ENCODE peak calls at places on chromosomes 5 and 9, in seven cellular contexts. W is GM23338, N is tibial nerve, G is pancreas, C is body of pancreas, T is tibial artery, M is right cardiac atrium. V is an unnamed sample. For H3K4me1, the result is how much of the 10 kb centered on the place peaks cover.

GRCh38 chr9:88390371-88390990 is 2.2 kb downstream of the SPIN1 start:
- DNase-seq in C (no peak), G (no peak), M (no peak), T (no peak), W (no peak), N (no peak), V (no peak)

GRCh38 chr5:67910599-67910998 is 305.0 kb upstream of the PIK3R1 start:
- DNase-seq in T (no peak), M (no peak), N (no peak), W (no peak), G (no peak), C (no peak), V (no peak)

GRCh38 chr9:108271646-108272349 is 584.0 kb downstream of the ACTL7B start:
- DNase-seq in T (no peak), M (no peak), C (peak), G (peak), W (peak), N (no peak), V (no peak)

GRCh38 chr9:121857941-121858340 is 206.5 kb downstream of the DAB2IP start:
- DNase-seq in W (no peak), G (no peak), C (no peak), T (no peak), N (no peak), M (no peak), V (no peak)

GRCh38 chr9:16103613-16104012 is 550.8 kb downstream of the CCDC171 start:
- DNase-seq in M (peak), W (no peak), N (peak), G (peak), T (peak), C (peak), V (no peak)

GRCh38 chr9:116437411-116438370 is 249.4 kb upstream of the TRIM32 start:
- DNase-seq in M (no peak), W (no peak), C (no peak), T (no peak), G (no peak), N (no peak), V (no peak)

GRCh38 chr5:37015795-37016666 is 139.5 kb downstream of the NIPBL start:
- DNase-seq in N (no peak), M (no peak), W (no peak), G (no peak), C (no peak), T (no peak), V (no peak)

GRCh38 chr9:90001756-90002155 is 396.9 kb downstream of the GADD45G start:
- DNase-seq in M (no peak), G (no peak), N (no peak), C (no peak), T (no peak), W (no peak), V (no peak)

GRCh38 chr9:89811896-89812450 is 207.2 kb downstream of the GADD45G start:
- DNase-seq in W (no peak), M (no peak), G (no peak), N (no peak), C (no peak), T (peak), V (no peak)

GRCh38 chr9:110650261-110650660 is 18.3 kb upstream of the MUSK start:
- DNase-seq in M (no peak), W (no peak), G (no peak), T (no peak), C (no peak), N (no peak), V (no peak)

GRCh38 chr9:69582544-69583297 is 89.5 kb downstream of the APBA1 start:
- DNase-seq in G (no peak), M (peak), W (peak), T (no peak), N (no peak), C (no peak), V (no peak)

GRCh38 chr9:79057576-79057975 is 514.2 kb upstream of the TLE4 start:
- DNase-seq in W (no peak), N (no peak), G (no peak), M (no peak), C (no peak), T (no peak), V (no peak)

GRCh38 chr9:134103391-134103998 is 32.4 kb upstream of the WDR5 start:
- DNase-seq in N (no peak), G (no peak), C (no peak), T (no peak), W (no peak), M (no peak), V (no peak)

GRCh38 chr9:133939845-133940244 is 52.3 kb downstream of the VAV2 start:
- DNase-seq in G (no peak), W (no peak), T (no peak), N (no peak), M (peak), C (peak), V (no peak)

GRCh38 chr5:132263548-132264261 is 6.2 kb downstream of the PDLIM4 start:
- DNase-seq in C (no peak), T (peak), N (peak), G (no peak), M (peak), W (no peak), V (no peak)

GRCh38 chr9:109278848-109279247 is 42.0 kb downstream of the EPB41L4B start:
- DNase-seq in N (no peak), T (no peak), M (no peak), G (peak), C (peak), W (no peak), V (no peak)

GRCh38 chr5:72015103-72015548 is 92.1 kb upstream of the MAP1B start:
- DNase-seq in N (no peak), G (peak), M (peak), C (peak), W (no peak), T (no peak), V (no peak)

GRCh38 chr9:22030101-22030598 is 21.0 kb upstream of the CDKN2B start:
- DNase-seq in G (no peak), W (no peak), M (no peak), T (no peak), C (no peak), N (no peak), V (no peak)

GRCh38 chr5:13957032-13957645 is 12.7 kb upstream of the DNAH5 start:
- DNase-seq in T (no peak), W (peak), G (peak), N (no peak), M (no peak), C (no peak), V (no peak)

GRCh38 chr9:115943591-115944165 is 209.9 kb upstream of the PAPPA start:
- DNase-seq in G (no peak), N (no peak), M (no peak), T (no peak), W (no peak), C (no peak), V (no peak)

GRCh38 chr5:109865636-109866035 is 175.9 kb downstream of the MAN2A1 start:
- DNase-seq in C (peak), W (no peak), M (no peak), T (no peak), G (peak), N (no peak), V (no peak)

GRCh38 chr5:55817030-55817429 is 34.1 kb upstream of the IL31RA start:
- DNase-seq in G (no peak), C (no peak), T (no peak), W (no peak), N (no peak), M (no peak), V (no peak)

GRCh38 chr9:4114569-4115505 is 185.0 kb downstream of the GLIS3 start:
- DNase-seq in M (peak), G (no peak), N (no peak), C (no peak), W (no peak), T (no peak), V (no peak)

GRCh38 chr9:99778308-99778707 is 43.4 kb upstream of the NR4A3 start:
- DNase-seq in N (no peak), M (no peak), G (no peak), T (no peak), C (no peak), W (no peak), V (no peak)

GRCh38 chr9:71145179-71145578 is 23.8 kb upstream of the TRPM3 start:
- DNase-seq in W (no peak), T (no peak), C (peak), N (no peak), M (no peak), G (no peak), V (no peak)

GRCh38 chr9:32776201-32776600 is 7.1 kb upstream of the TMEM215 start:
- DNase-seq in M (no peak), G (no peak), C (no peak), W (no peak), N (no peak), T (no peak), V (no peak)

GRCh38 chr5:15248731-15249130 is 251.2 kb upstream of the FBXL7 start:
- DNase-seq in G (no peak), T (no peak), M (no peak), W (no peak), N (no peak), C (no peak), V (no peak)

GRCh38 chr9:89408628-89409101 is 89.2 kb downstream of the SEMA4D start:
- DNase-seq in N (no peak), C (no peak), W (no peak), G (no peak), M (no peak), T (no peak), V (no peak)

GRCh38 chr9:116646661-116647514 is 40.2 kb upstream of the TRIM32 start:
- DNase-seq in C (no peak), N (no peak), G (no peak), W (peak), M (no peak), T (no peak), V (no peak)

GRCh38 chr5:148897842-148898241 is 71.4 kb downstream of the ADRB2 start:
- DNase-seq in M (no peak), N (no peak), W (no peak), T (no peak), G (no peak), C (no peak), V (no peak)

GRCh38 chr5:76145945-76146344 is 62.8 kb downstream of the SV2C start:
- DNase-seq in M (no peak), G (no peak), T (no peak), C (no peak), W (peak), N (no peak), V (no peak)

GRCh38 chr9:80968611-80969010 is 720.7 kb downstream of the TLE1 start:
- DNase-seq in G (no peak), T (no peak), N (no peak), W (no peak), M (no peak), C (no peak), V (no peak)

GRCh38 chr5:111122398-111122797 is 30.2 kb downstream of the WDR36 start:
- DNase-seq in N (no peak), T (no peak), W (no peak), C (no peak), M (no peak), G (no peak), V (no peak)

GRCh38 chr5:96337048-96337781 is 95.8 kb downstream of the PCSK1 start:
- DNase-seq in N (no peak), C (no peak), G (no peak), W (peak), M (no peak), T (no peak), V (no peak)

GRCh38 chr9:126965541-126966428 is 51.2 kb downstream of the RALGPS1 start:
- DNase-seq in C (no peak), W (peak), M (peak), N (peak), G (no peak), T (peak), V (no peak)

GRCh38 chr9:89850633-89851325 is 246.0 kb downstream of the GADD45G start:
- DNase-seq in G (no peak), C (peak), T (no peak), N (no peak), W (no peak), M (peak), V (no peak)

GRCh38 chr9:105757496-105758251 is 63.3 kb downstream of the TMEM38B start:
- DNase-seq in M (no peak), C (no peak), T (no peak), G (no peak), N (no peak), W (no peak), V (no peak)

DNA sequence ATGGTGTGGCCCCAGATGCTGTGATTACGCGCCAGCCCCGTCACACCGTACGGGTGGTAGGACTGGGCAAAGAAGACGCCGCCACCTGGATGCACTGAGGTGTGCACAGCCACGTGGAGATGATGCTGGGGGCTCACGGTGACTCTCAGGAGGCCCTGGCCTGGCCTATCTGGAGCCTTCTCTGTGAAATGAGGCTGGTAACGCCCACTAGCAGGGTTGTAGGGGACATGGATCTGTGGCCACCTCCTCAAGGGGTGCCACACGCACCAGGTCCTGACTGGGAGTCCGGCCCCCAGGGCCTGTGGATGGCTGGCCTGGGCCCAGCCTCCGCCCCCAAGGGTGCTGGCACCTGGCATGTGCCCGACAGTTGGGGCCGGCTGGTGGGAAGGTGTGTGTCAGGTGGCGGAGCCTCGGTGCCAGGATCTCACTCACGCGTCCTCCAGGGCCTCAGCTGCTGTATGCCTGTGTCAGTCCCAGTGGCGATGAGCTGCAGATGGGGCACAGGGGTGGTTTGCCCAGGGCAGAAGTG is 32.4 kb downstream of the NEK6 start:
- DNase-seq in N (no peak), G (peak), C (peak), T (no peak), W (no peak), M (no peak), V (no peak)
- H3K4me1 ChIP-seq in N (half or more), G (under half), C (under half), T (half or more), W (under half), M (under half), V (half or more)

GRCh38 chr5:150497274-150497988 is 10.5 kb upstream of the NDST1 start:
- DNase-seq in T (peak), M (peak), C (peak), N (peak), G (no peak), W (no peak), V (no peak)
- H3K4me1 ChIP-seq in T (half or more), M (half or more), C (half or more), N (half or more), G (under half), W (under half), V (half or more)

GRCh38 chr9:77901038-77901437 is 130.6 kb downstream of the GNAQ start:
- DNase-seq in W (no peak), T (no peak), G (no peak), C (no peak), M (no peak), N (no peak), V (no peak)
- H3K4me1 ChIP-seq in W (under half), T (under half), G (under half), C (under half), M (under half), N (under half), V (under half)

GRCh38 chr5:149941795-149942194 is 2.8 kb downstream of the PDE6A start:
- DNase-seq in N (no peak), W (no peak), G (no peak), C (no peak), M (no peak), T (no peak), V (no peak)

GRCh38 chr5:149946118-149946517 is 1.5 kb upstream of the PDE6A start:
- DNase-seq in M (no peak), G (no peak), W (no peak), C (no peak), N (no peak), T (no peak), V (no peak)

GRCh38 chr5:149942199-149942598 is 2.4 kb downstream of the PDE6A start:
- DNase-seq in N (no peak), T (no peak), W (no peak), M (no peak), G (no peak), C (no peak), V (no peak)

GRCh38 chr5:149940941-149941644 is 3.5 kb downstream of the PDE6A start:
- DNase-seq in C (no peak), M (no peak), G (no peak), N (no peak), W (no peak), T (no peak), V (no peak)

GRCh38 chr5:149944666-149945065 is at the start of gene PDE6A:
- DNase-seq in N (no peak), W (no peak), M (no peak), C (no peak), G (no peak), T (no peak), V (no peak)
- H3K4me1 ChIP-seq in N (under half), W (under half), M (under half), C (under half), G (under half), T (under half), V (under half)

GRCh38 chr9:130861372-130862180 is 26.5 kb downstream of the ABL1 start:
- DNase-seq in M (no peak), W (no peak), N (no peak), T (no peak), C (no peak), G (no peak), V (no peak)
- H3K4me1 ChIP-seq in M (under half), W (under half), N (under half), T (half or more), C (under half), G (under half), V (under half)

GRCh38 chr9:112326194-112326593 is 7.2 kb downstream of the PTBP3 start:
- DNase-seq in G (no peak), W (peak), N (no peak), M (no peak), T (no peak), C (no peak), V (no peak)
- H3K4me1 ChIP-seq in G (under half), W (under half), N (under half), M (under half), T (under half), C (under half), V (half or more)

GRCh38 chr5:114362197-114362976 is 517 bp downstream of the KCNN2 start:
- DNase-seq in G (peak), N (no peak), T (no peak), M (peak), W (peak), C (no peak), V (no peak)

GRCh38 chr5:114360816-114361723 is 800 bp upstream of the KCNN2 start:
- DNase-seq in M (peak), W (peak), G (peak), T (no peak), N (no peak), C (peak), V (no peak)

GRCh38 chr5:114361724-114362196 is at the start of gene KCNN2:
- DNase-seq in M (peak), G (peak), C (peak), N (peak), T (no peak), W (peak), V (no peak)

GRCh38 chr5:114358329-114358728 is 3.5 kb upstream of the KCNN2 start:
- DNase-seq in N (no peak), M (no peak), W (no peak), T (no peak), C (no peak), G (no peak), V (no peak)

GRCh38 chr5:114360362-114360761 is 1.5 kb upstream of the KCNN2 start:
- DNase-seq in T (no peak), G (no peak), N (no peak), M (no peak), W (peak), C (no peak), V (no peak)
- H3K4me1 ChIP-seq in T (under half), G (under half), N (under half), M (under half), W (under half), C (under half), V (under half)

DNA sequence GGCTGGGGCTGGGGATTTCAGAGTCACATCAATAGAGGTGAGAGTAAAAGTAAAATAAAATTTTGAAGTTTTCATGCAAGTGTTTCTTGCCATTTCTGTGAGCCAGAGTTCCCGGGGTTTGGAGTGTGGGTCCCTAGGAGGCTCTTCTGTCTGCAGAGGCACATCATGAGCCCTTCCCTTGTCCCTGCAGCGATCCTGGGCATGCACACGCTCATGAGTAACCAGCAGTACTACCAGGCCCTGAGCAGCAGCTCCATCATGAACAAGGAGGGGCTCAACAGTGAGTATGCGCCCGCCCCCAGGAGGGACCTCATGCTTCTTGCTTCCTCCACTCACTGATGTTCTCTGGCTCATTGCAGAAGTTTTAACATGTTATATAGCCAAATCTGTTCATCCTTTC is 61.1 kb downstream of the TMOD1 start:
- DNase-seq in M (no peak), C (no peak), T (peak), W (no peak), N (no peak), G (no peak), V (no peak)
- H3K4me1 ChIP-seq in M (under half), C (under half), T (under half), W (under half), N (under half), G (under half), V (under half)

GRCh38 chr9:123925820-123926219 is 4.1 kb downstream of the DENND1A start:
- DNase-seq in W (no peak), C (no peak), T (no peak), N (no peak), M (no peak), G (no peak), V (no peak)
- H3K4me1 ChIP-seq in W (under half), C (under half), T (under half), N (under half), M (under half), G (under half), V (under half)

V was measured in esophagus squamous epithelium.